ENCODE peak calls at places on chromosomes 13 and 19, in ten cellular contexts. Q, X, N, C, B, Z, G, U, K and J are unnamed samples.

GRCh38 chr13:60931858-60932546 is 483.6 kb downstream of the PCDH20 start:
- DNase-seq in Q (no peak), X (peak), N (no peak), C (no peak), B (peak), Z (no peak), G (no peak), U (no peak), K (no peak), J (peak)

GRCh38 chr13:28037399-28037798 is 48.9 kb upstream of the URAD start:
- DNase-seq in Q (no peak), X (peak), N (no peak), C (peak), B (peak), Z (no peak), G (no peak), U (no peak), K (no peak), J (peak)

GRCh38 chr19:48770223-48770622 is 14.9 kb downstream of the FGF21 start:
- DNase-seq in Q (no peak), X (peak), N (no peak), C (no peak), B (no peak), Z (peak), G (no peak), U (no peak), K (no peak), J (peak)

GRCh38 chr13:101474419-101474957 is 22.0 kb downstream of the ITGBL1 start:
- DNase-seq in Q (no peak), X (peak), N (no peak), C (peak), B (peak), Z (peak), G (no peak), U (peak), K (no peak), J (peak)

GRCh38 chr19:36196249-36196648 is 18.2 kb downstream of the ZNF565 start:
- DNase-seq in Q (no peak), X (no peak), N (no peak), C (no peak), B (no peak), Z (no peak), G (no peak), U (no peak), K (no peak), J (no peak)

GRCh38 chr13:99484405-99484981 is 16.8 kb upstream of the TM9SF2 start:
- DNase-seq in Q (no peak), X (peak), N (no peak), C (peak), B (no peak), Z (no peak), G (no peak), U (no peak), K (no peak), J (peak)

GRCh38 chr13:65336916-65337315 is 1893.2 kb downstream of the PCDH9 start:
- DNase-seq in Q (no peak), X (peak), N (no peak), C (peak), B (no peak), Z (peak), G (no peak), U (no peak), K (no peak), J (peak)

GRCh38 chr13:74027161-74027779 is 106.9 kb downstream of the KLF12 start:
- DNase-seq in Q (no peak), X (no peak), N (no peak), C (no peak), B (no peak), Z (no peak), G (no peak), U (no peak), K (no peak), J (no peak)

GRCh38 chr19:12137541-12137940 is 2.6 kb downstream of the ZNF20 start:
- DNase-seq in Q (no peak), X (no peak), N (no peak), C (peak), B (peak), Z (no peak), G (peak), U (no peak), K (no peak), J (no peak)

GRCh38 chr19:29188704-29189375 is 24.1 kb downstream of the UQCRFS1 start:
- DNase-seq in Q (no peak), X (peak), N (peak), C (peak), B (no peak), Z (no peak), G (no peak), U (no peak), K (no peak), J (peak)

GRCh38 chr13:113595131-113595530 is 10.6 kb downstream of the TFDP1 start:
- DNase-seq in Q (no peak), X (no peak), N (no peak), C (no peak), B (no peak), Z (no peak), G (no peak), U (no peak), K (no peak), J (no peak)

GRCh38 chr13:73779881-73780280 is 354.3 kb downstream of the KLF12 start:
- DNase-seq in Q (no peak), X (no peak), N (no peak), C (no peak), B (no peak), Z (no peak), G (no peak), U (no peak), K (no peak), J (no peak)

GRCh38 chr19:6536138-6536671 is 5.4 kb downstream of the TNFSF9 start:
- DNase-seq in Q (no peak), X (peak), N (peak), C (peak), B (peak), Z (no peak), G (peak), U (peak), K (peak), J (peak)

GRCh38 chr13:50531917-50532899 is 311.3 kb downstream of the DLEU7 start:
- DNase-seq in Q (no peak), X (peak), N (no peak), C (peak), B (peak), Z (no peak), G (no peak), U (no peak), K (no peak), J (peak)

GRCh38 chr19:55940306-55940705 is 7.3 kb upstream of the NLRP8 start:
- DNase-seq in Q (peak), X (no peak), N (no peak), C (no peak), B (no peak), Z (no peak), G (no peak), U (no peak), K (no peak), J (no peak)

GRCh38 chr19:55973982-55974381 is 12.6 kb upstream of the NLRP5 start:
- DNase-seq in Q (no peak), X (no peak), N (no peak), C (no peak), B (no peak), Z (no peak), G (no peak), U (no peak), K (no peak), J (no peak)

GRCh38 chr19:50419580-50420035 is 870 bp downstream of the SPIB start:
- DNase-seq in Q (no peak), X (no peak), N (no peak), C (no peak), B (no peak), Z (no peak), G (no peak), U (no peak), K (no peak), J (no peak)

GRCh38 chr19:18594096-18594823 is 5.7 kb downstream of the REX1BD start:
- DNase-seq in Q (no peak), X (peak), N (peak), C (peak), B (peak), Z (peak), G (peak), U (peak), K (peak), J (peak)

GRCh38 chr19:28827382-28827781 is 385.6 kb downstream of the UQCRFS1 start:
- DNase-seq in Q (no peak), X (no peak), N (no peak), C (no peak), B (no peak), Z (no peak), G (no peak), U (no peak), K (no peak), J (no peak)

GRCh38 chr13:58994778-58995177 is 1169.0 kb downstream of the DIAPH3 start:
- DNase-seq in Q (no peak), X (peak), N (no peak), C (no peak), B (peak), Z (no peak), G (no peak), U (no peak), K (no peak), J (no peak)
- TF ChIP-seq CTCF in Q (no peak), X (peak), N (no peak), C (no peak), B (no peak), Z (no peak), G (no peak), U (peak), K (peak), J (no peak)

GRCh38 chr13:51584731-51585191 is 499 bp downstream of the WDFY2 start:
- DNase-seq in Q (no peak), X (peak), N (peak), C (peak), B (peak), Z (no peak), G (peak), U (peak), K (peak), J (peak)
- TF ChIP-seq CTCF in Q (no peak), X (peak), N (no peak), C (no peak), B (no peak), Z (no peak), G (peak), U (peak), K (peak), J (no peak)

DNA sequence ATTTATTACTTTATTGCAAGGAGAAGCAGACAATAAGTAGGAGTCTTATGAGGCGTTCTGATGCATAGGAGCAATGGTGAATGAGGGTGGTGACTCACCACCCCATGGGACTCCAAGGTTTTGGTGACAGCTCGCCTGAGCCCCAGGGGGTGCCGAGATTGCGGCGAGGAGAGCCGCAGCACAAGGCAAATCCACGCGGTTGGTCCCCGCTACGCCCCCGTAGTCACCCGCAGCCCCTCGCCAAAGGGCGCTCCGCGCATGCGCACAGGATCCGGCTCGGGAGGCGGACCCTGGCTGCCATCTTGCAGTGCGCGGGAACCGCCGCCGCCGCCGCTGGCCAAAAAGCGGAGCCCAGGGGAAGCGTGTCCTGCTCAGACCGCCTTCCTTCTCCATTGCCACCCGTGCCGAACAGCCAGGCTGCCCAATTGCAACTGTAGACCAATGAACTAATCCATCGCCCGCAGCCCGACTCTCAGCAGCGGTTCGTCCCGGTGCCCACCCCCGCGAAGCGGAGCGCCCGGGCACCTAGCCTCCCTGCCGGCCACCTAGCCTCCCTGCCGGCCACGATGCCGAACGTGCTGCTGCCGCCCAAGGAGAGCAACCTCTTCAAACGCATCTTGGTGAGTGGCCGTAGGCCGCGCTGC is at the start of gene NAA16:
- DNase-seq in Q (peak), X (peak), N (peak), C (peak), B (peak), Z (peak), G (peak), U (peak), K (peak), J (peak)
- TF ChIP-seq CTCF in Q (no peak), X (no peak), N (peak), C (no peak), B (no peak), Z (no peak), G (no peak), U (no peak), K (no peak), J (no peak)

GRCh38 chr19:1223018-1223855 is 14.6 kb downstream of the CBARP start:
- DNase-seq in Q (no peak), X (peak), N (no peak), C (peak), B (peak), Z (no peak), G (no peak), U (no peak), K (peak), J (no peak)
- TF ChIP-seq CTCF in Q (peak), X (peak), N (peak), C (peak), B (peak), Z (peak), G (no peak), U (peak), K (peak), J (peak)

GRCh38 chr13:75196112-75196855 is 285.7 kb downstream of the TBC1D4 start:
- DNase-seq in Q (no peak), X (no peak), N (no peak), C (peak), B (no peak), Z (no peak), G (no peak), U (no peak), K (no peak), J (peak)
- TF ChIP-seq CTCF in Q (no peak), X (no peak), N (no peak), C (no peak), B (no peak), Z (no peak), G (no peak), U (no peak), K (no peak), J (no peak)

GRCh38 chr19:16070366-16070990 is 5.8 kb upstream of the TPM4 start:
- DNase-seq in Q (no peak), X (peak), N (peak), C (no peak), B (peak), Z (no peak), G (peak), U (no peak), K (no peak), J (peak)
- TF ChIP-seq CTCF in Q (no peak), X (no peak), N (no peak), C (no peak), B (no peak), Z (no peak), G (peak), U (no peak), K (no peak), J (no peak)

DNA sequence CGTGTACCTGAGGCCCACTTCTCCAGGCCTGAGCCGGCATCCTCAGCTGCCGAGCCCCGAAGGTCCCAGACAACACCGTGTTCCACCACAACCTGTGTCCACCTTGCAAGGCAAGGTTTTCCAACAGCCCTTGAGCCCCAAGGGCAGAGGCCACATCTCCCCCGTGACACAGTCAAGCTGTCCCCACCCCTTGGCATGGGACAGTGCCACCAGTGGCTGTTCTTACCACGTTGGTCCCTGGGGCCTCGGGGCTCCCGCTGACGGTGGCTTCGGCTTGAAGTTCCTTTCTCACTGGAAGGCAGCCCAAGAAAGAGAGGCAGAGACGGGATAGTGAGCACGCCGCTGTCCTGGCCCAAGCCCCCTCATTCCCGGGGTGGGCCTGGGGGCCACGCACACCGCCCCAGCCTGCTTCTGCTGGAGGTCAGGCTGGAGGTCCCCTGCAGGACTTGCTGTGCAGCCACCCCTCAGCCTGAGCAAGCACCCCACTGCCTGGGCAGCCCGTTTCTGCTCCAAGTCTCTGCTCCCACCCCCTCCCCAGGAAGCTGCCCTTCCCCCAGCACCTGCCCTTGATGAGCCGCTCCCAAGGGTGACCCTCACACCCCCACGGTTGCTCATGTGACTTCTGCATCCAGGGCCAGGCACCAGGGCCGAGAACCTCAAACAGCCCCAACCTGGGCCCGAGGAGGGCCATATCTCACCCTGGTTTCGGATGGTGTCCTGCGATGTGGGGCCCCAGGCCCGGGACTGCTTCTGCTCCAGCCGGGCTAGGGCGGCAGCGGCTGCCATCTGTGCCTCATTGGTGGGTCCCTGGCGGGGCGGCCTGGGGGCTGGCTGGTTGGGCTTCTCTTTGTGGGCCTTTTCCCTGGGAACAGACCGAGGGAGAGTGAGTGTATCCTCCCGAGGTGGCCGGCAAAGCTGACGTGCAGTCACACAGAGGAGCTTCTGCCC is 4.1 kb downstream of the UBXN6 start:
- DNase-seq in Q (no peak), X (no peak), N (no peak), C (no peak), B (no peak), Z (no peak), G (no peak), U (no peak), K (no peak), J (no peak)
- TF ChIP-seq CTCF in Q (no peak), X (no peak), N (no peak), C (no peak), B (no peak), Z (no peak), G (no peak), U (no peak), K (no peak), J (no peak)